ENCODE peak calls at places on chromosomes 6 and 20, in eight cellular contexts. One of them, this sample, is unnamed.

GRCh38 chr6:148358196-148358785 is 15.7 kb downstream of the SASH1 start:
- DNase-seq in Panc1: no peak
- DNase-seq in brain microvascular endothelial cell: no peak
- DNase-seq in cardiac muscle cell: peak; percentile 90
- DNase-seq in pancreas: peak; percentile 17
- DNase-seq in A673: peak; percentile 89
- DNase-seq in AG10803: peak; percentile 82
- DNase-seq in dorsolateral prefrontal cortex: no peak
- DNase-seq in this sample: peak; percentile 88

GRCh38 chr6:159829515-159829914 is 29.4 kb downstream of the PNLDC1 start:
- DNase-seq in Panc1: no peak
- DNase-seq in brain microvascular endothelial cell: no peak
- DNase-seq in cardiac muscle cell: no peak
- DNase-seq in pancreas: no peak
- DNase-seq in A673: no peak
- DNase-seq in AG10803: no peak
- DNase-seq in dorsolateral prefrontal cortex: no peak
- DNase-seq in this sample: no peak

GRCh38 chr6:55868910-55869479 is 6.4 kb downstream of the BMP5 start:
- DNase-seq in Panc1: peak; percentile 69
- DNase-seq in brain microvascular endothelial cell: peak; percentile 33
- DNase-seq in cardiac muscle cell: no peak
- DNase-seq in pancreas: no peak
- DNase-seq in A673: peak; percentile 18
- DNase-seq in AG10803: no peak
- DNase-seq in dorsolateral prefrontal cortex: no peak
- DNase-seq in this sample: no peak

GRCh38 chr6:134373282-134373922 is 55.5 kb upstream of the SGK1 start:
- DNase-seq in Panc1: no peak
- DNase-seq in brain microvascular endothelial cell: peak; percentile 80
- DNase-seq in cardiac muscle cell: peak; percentile 81
- DNase-seq in pancreas: no peak
- DNase-seq in A673: no peak
- DNase-seq in AG10803: peak; percentile 74
- DNase-seq in dorsolateral prefrontal cortex: peak; percentile 40
- DNase-seq in this sample: peak; percentile 84

GRCh38 chr6:150685860-150686259 is 86.2 kb downstream of the PLEKHG1 start:
- DNase-seq in Panc1: peak; percentile 4
- DNase-seq in brain microvascular endothelial cell: no peak
- DNase-seq in cardiac muscle cell: peak; percentile 12
- DNase-seq in pancreas: peak; percentile 31
- DNase-seq in A673: peak; percentile 48
- DNase-seq in AG10803: no peak
- DNase-seq in dorsolateral prefrontal cortex: no peak
- DNase-seq in this sample: peak; percentile 6

GRCh38 chr6:111478749-111479148 is 4.3 kb downstream of the REV3L start:
- DNase-seq in Panc1: peak; percentile 61
- DNase-seq in brain microvascular endothelial cell: peak; percentile 27
- DNase-seq in cardiac muscle cell: peak; percentile 67
- DNase-seq in pancreas: no peak
- DNase-seq in A673: peak; percentile 88
- DNase-seq in AG10803: peak; percentile 69
- DNase-seq in dorsolateral prefrontal cortex: no peak
- DNase-seq in this sample: peak; percentile 72

GRCh38 chr20:63610581-63611435 is 16.1 kb downstream of the GMEB2 start:
- DNase-seq in Panc1: no peak
- DNase-seq in brain microvascular endothelial cell: no peak
- DNase-seq in cardiac muscle cell: no peak
- DNase-seq in pancreas: no peak
- DNase-seq in A673: no peak
- DNase-seq in AG10803: no peak
- DNase-seq in dorsolateral prefrontal cortex: no peak
- DNase-seq in this sample: no peak

GRCh38 chr20:41029150-41029872 is 689 bp downstream of the TOP1 start:
- DNase-seq in Panc1: no peak
- DNase-seq in brain microvascular endothelial cell: no peak
- DNase-seq in cardiac muscle cell: no peak
- DNase-seq in pancreas: peak; percentile 43
- DNase-seq in A673: peak; percentile 47
- DNase-seq in AG10803: no peak
- DNase-seq in dorsolateral prefrontal cortex: no peak
- DNase-seq in this sample: no peak

GRCh38 chr6:46201701-46202100 is 30.9 kb upstream of the ENPP5 start:
- DNase-seq in Panc1: no peak
- DNase-seq in brain microvascular endothelial cell: no peak
- DNase-seq in cardiac muscle cell: no peak
- DNase-seq in pancreas: no peak
- DNase-seq in A673: no peak
- DNase-seq in AG10803: no peak
- DNase-seq in dorsolateral prefrontal cortex: no peak
- DNase-seq in this sample: no peak

GRCh38 chr6:151723152-151723551 is 84.3 kb upstream of the ESR1 start:
- DNase-seq in Panc1: no peak
- DNase-seq in brain microvascular endothelial cell: no peak
- DNase-seq in cardiac muscle cell: no peak
- DNase-seq in pancreas: no peak
- DNase-seq in A673: no peak
- DNase-seq in AG10803: no peak
- DNase-seq in dorsolateral prefrontal cortex: no peak
- DNase-seq in this sample: no peak

GRCh38 chr6:157226026-157226639 is 97.2 kb downstream of the TMEM242 start:
- DNase-seq in Panc1: no peak
- DNase-seq in brain microvascular endothelial cell: peak; percentile 32
- DNase-seq in cardiac muscle cell: peak; percentile 95
- DNase-seq in pancreas: no peak
- DNase-seq in A673: no peak
- DNase-seq in AG10803: peak; percentile 88
- DNase-seq in dorsolateral prefrontal cortex: no peak
- DNase-seq in this sample: peak; percentile 88

GRCh38 chr20:37455659-37456058 is 65.4 kb upstream of the NNAT start:
- DNase-seq in Panc1: no peak
- DNase-seq in brain microvascular endothelial cell: no peak
- DNase-seq in cardiac muscle cell: no peak
- DNase-seq in pancreas: no peak
- DNase-seq in A673: no peak
- DNase-seq in AG10803: no peak
- DNase-seq in dorsolateral prefrontal cortex: no peak
- DNase-seq in this sample: no peak

GRCh38 chr6:15774011-15774410 is 111.2 kb upstream of the DTNBP1 start:
- DNase-seq in Panc1: no peak
- DNase-seq in brain microvascular endothelial cell: no peak
- DNase-seq in cardiac muscle cell: no peak
- DNase-seq in pancreas: no peak
- DNase-seq in A673: no peak
- DNase-seq in AG10803: no peak
- DNase-seq in dorsolateral prefrontal cortex: no peak
- DNase-seq in this sample: no peak

GRCh38 chr6:15775741-15776140 is 112.9 kb upstream of the DTNBP1 start:
- DNase-seq in Panc1: no peak
- DNase-seq in brain microvascular endothelial cell: no peak
- DNase-seq in cardiac muscle cell: no peak
- DNase-seq in pancreas: no peak
- DNase-seq in A673: no peak
- DNase-seq in AG10803: no peak
- DNase-seq in dorsolateral prefrontal cortex: no peak
- DNase-seq in this sample: peak; percentile 7

GRCh38 chr6:15775076-15775634 is 112.3 kb upstream of the DTNBP1 start:
- DNase-seq in Panc1: no peak
- DNase-seq in brain microvascular endothelial cell: no peak
- DNase-seq in cardiac muscle cell: no peak
- DNase-seq in pancreas: no peak
- DNase-seq in A673: no peak
- DNase-seq in AG10803: no peak
- DNase-seq in dorsolateral prefrontal cortex: no peak
- DNase-seq in this sample: no peak

GRCh38 chr6:15769471-15770088 is 106.8 kb upstream of the DTNBP1 start:
- DNase-seq in Panc1: no peak
- DNase-seq in brain microvascular endothelial cell: no peak
- DNase-seq in cardiac muscle cell: no peak
- DNase-seq in pancreas: no peak
- DNase-seq in A673: peak; percentile 8
- DNase-seq in AG10803: no peak
- DNase-seq in dorsolateral prefrontal cortex: no peak
- DNase-seq in this sample: no peak

GRCh38 chr6:15770347-15771143 is 107.7 kb upstream of the DTNBP1 start:
- DNase-seq in Panc1: no peak
- DNase-seq in brain microvascular endothelial cell: no peak
- DNase-seq in cardiac muscle cell: peak; percentile 44
- DNase-seq in pancreas: no peak
- DNase-seq in A673: no peak
- DNase-seq in AG10803: peak; percentile 37
- DNase-seq in dorsolateral prefrontal cortex: no peak
- DNase-seq in this sample: peak; percentile 12
- TF ChIP-seq CTCF in Panc1: no peak
- TF ChIP-seq CTCF in brain microvascular endothelial cell: no peak
- TF ChIP-seq CTCF in cardiac muscle cell: peak; percentile 8
- TF ChIP-seq CTCF in pancreas: no peak
- TF ChIP-seq CTCF in A673: no peak
- TF ChIP-seq CTCF in AG10803: peak; percentile 22
- TF ChIP-seq CTCF in dorsolateral prefrontal cortex: no peak
- TF ChIP-seq CTCF in this sample: no peak

GRCh38 chr6:144347933-144348332 is 62.8 kb downstream of the UTRN start:
- DNase-seq in Panc1: no peak
- DNase-seq in brain microvascular endothelial cell: no peak
- DNase-seq in cardiac muscle cell: no peak
- DNase-seq in pancreas: no peak
- DNase-seq in A673: no peak
- DNase-seq in AG10803: no peak
- DNase-seq in dorsolateral prefrontal cortex: no peak
- DNase-seq in this sample: no peak

GRCh38 chr6:144350176-144350575 is 65.0 kb downstream of the UTRN start:
- DNase-seq in Panc1: no peak
- DNase-seq in brain microvascular endothelial cell: no peak
- DNase-seq in cardiac muscle cell: no peak
- DNase-seq in pancreas: no peak
- DNase-seq in A673: no peak
- DNase-seq in AG10803: no peak
- DNase-seq in dorsolateral prefrontal cortex: no peak
- DNase-seq in this sample: no peak

GRCh38 chr6:144351741-144352140 is 66.6 kb downstream of the UTRN start:
- DNase-seq in Panc1: no peak
- DNase-seq in brain microvascular endothelial cell: no peak
- DNase-seq in cardiac muscle cell: no peak
- DNase-seq in pancreas: no peak
- DNase-seq in A673: no peak
- DNase-seq in AG10803: no peak
- DNase-seq in dorsolateral prefrontal cortex: no peak
- DNase-seq in this sample: no peak

GRCh38 chr6:144351338-144351737 is 66.2 kb downstream of the UTRN start:
- DNase-seq in Panc1: no peak
- DNase-seq in brain microvascular endothelial cell: no peak
- DNase-seq in cardiac muscle cell: no peak
- DNase-seq in pancreas: no peak
- DNase-seq in A673: no peak
- DNase-seq in AG10803: no peak
- DNase-seq in dorsolateral prefrontal cortex: no peak
- DNase-seq in this sample: no peak

GRCh38 chr6:144349690-144350132 is 64.6 kb downstream of the UTRN start:
- DNase-seq in Panc1: peak; percentile 55
- DNase-seq in brain microvascular endothelial cell: peak; percentile 57
- DNase-seq in cardiac muscle cell: peak; percentile 79
- DNase-seq in pancreas: no peak
- DNase-seq in A673: no peak
- DNase-seq in AG10803: peak; percentile 22
- DNase-seq in dorsolateral prefrontal cortex: no peak
- DNase-seq in this sample: peak; percentile 90
- H3K4me3 ChIP-seq in Panc1: peak overlapping the region; percentile 6
- H3K4me3 ChIP-seq in brain microvascular endothelial cell: no peak overlapping the region
- H3K4me3 ChIP-seq in cardiac muscle cell: no peak overlapping the region
- H3K4me3 ChIP-seq in pancreas: no peak overlapping the region
- H3K4me3 ChIP-seq in A673: no peak overlapping the region
- H3K4me3 ChIP-seq in AG10803: no peak overlapping the region
- H3K4me3 ChIP-seq in dorsolateral prefrontal cortex: no peak overlapping the region
- H3K4me3 ChIP-seq in this sample: peak overlapping the region; percentile 36

GRCh38 chr6:227074-227782 is 65.1 kb upstream of the DUSP22 start:
- DNase-seq in Panc1: no peak
- DNase-seq in brain microvascular endothelial cell: peak; percentile 8
- DNase-seq in cardiac muscle cell: no peak
- DNase-seq in pancreas: no peak
- DNase-seq in A673: no peak
- DNase-seq in AG10803: peak; percentile 37
- DNase-seq in dorsolateral prefrontal cortex: peak; percentile 33
- DNase-seq in this sample: no peak
- TF ChIP-seq CTCF in Panc1: no peak
- TF ChIP-seq CTCF in brain microvascular endothelial cell: no peak
- TF ChIP-seq CTCF in cardiac muscle cell: no peak
- TF ChIP-seq CTCF in pancreas: no peak
- TF ChIP-seq CTCF in A673: peak; percentile 22
- TF ChIP-seq CTCF in AG10803: peak; percentile 14
- TF ChIP-seq CTCF in dorsolateral prefrontal cortex: peak; percentile 60
- TF ChIP-seq CTCF in this sample: no peak

GRCh38 chr6:63347599-63347998 is 27.8 kb upstream of the LGSN start:
- DNase-seq in Panc1: peak; percentile 42
- DNase-seq in brain microvascular endothelial cell: peak; percentile 32
- DNase-seq in cardiac muscle cell: peak; percentile 69
- DNase-seq in pancreas: no peak
- DNase-seq in A673: no peak
- DNase-seq in AG10803: peak; percentile 79
- DNase-seq in dorsolateral prefrontal cortex: no peak
- DNase-seq in this sample: peak; percentile 76
- H3K4me3 ChIP-seq in Panc1: no peak overlapping the region
- H3K4me3 ChIP-seq in brain microvascular endothelial cell: no peak overlapping the region
- H3K4me3 ChIP-seq in cardiac muscle cell: no peak overlapping the region
- H3K4me3 ChIP-seq in pancreas: no peak overlapping the region
- H3K4me3 ChIP-seq in A673: no peak overlapping the region
- H3K4me3 ChIP-seq in AG10803: no peak overlapping the region
- H3K4me3 ChIP-seq in dorsolateral prefrontal cortex: no peak overlapping the region
- H3K4me3 ChIP-seq in this sample: no peak overlapping the region

GRCh38 chr20:24149881-24150307 is 161.3 kb upstream of the GGTLC1 start:
- DNase-seq in Panc1: no peak
- DNase-seq in brain microvascular endothelial cell: no peak
- DNase-seq in cardiac muscle cell: peak; percentile 25
- DNase-seq in pancreas: peak; percentile 37
- DNase-seq in A673: no peak
- DNase-seq in AG10803: no peak
- DNase-seq in dorsolateral prefrontal cortex: no peak
- DNase-seq in this sample: no peak
- TF ChIP-seq CTCF in Panc1: peak; percentile 77
- TF ChIP-seq CTCF in brain microvascular endothelial cell: peak; percentile 63
- TF ChIP-seq CTCF in cardiac muscle cell: peak; percentile 58
- TF ChIP-seq CTCF in pancreas: peak; percentile 24
- TF ChIP-seq CTCF in A673: peak; percentile 50
- TF ChIP-seq CTCF in AG10803: peak; percentile 54
- TF ChIP-seq CTCF in dorsolateral prefrontal cortex: no peak
- TF ChIP-seq CTCF in this sample: peak; percentile 47

GRCh38 chr6:41713161-41713649 is 22.2 kb downstream of the TFEB start:
- DNase-seq in Panc1: no peak
- DNase-seq in brain microvascular endothelial cell: no peak
- DNase-seq in cardiac muscle cell: no peak
- DNase-seq in pancreas: peak; percentile 80
- DNase-seq in A673: no peak
- DNase-seq in AG10803: no peak
- DNase-seq in dorsolateral prefrontal cortex: peak; percentile 77
- DNase-seq in this sample: peak; percentile 37
- H3K4me3 ChIP-seq in Panc1: no peak overlapping the region
- H3K4me3 ChIP-seq in brain microvascular endothelial cell: no peak overlapping the region
- H3K4me3 ChIP-seq in cardiac muscle cell: no peak overlapping the region
- H3K4me3 ChIP-seq in pancreas: no peak overlapping the region
- H3K4me3 ChIP-seq in A673: no peak overlapping the region
- H3K4me3 ChIP-seq in AG10803: no peak overlapping the region
- H3K4me3 ChIP-seq in dorsolateral prefrontal cortex: no peak overlapping the region
- H3K4me3 ChIP-seq in this sample: no peak overlapping the region